ENCODE peak calls at places on chromosomes 5 and 9, in six cellular contexts. T is LoVo; W is OCI-M1; L is T-helper 1 cell; N is stimulated activated CD4-positive, alpha-beta T cell treated with anti-CD3 and anti-CD28 coated beads, Interleukin-1b, Interleukin-23, amount 100 ng/mL, for 24 hours; P is NCI-H1105 treated with DMSO at 0.1 percent for 48 hours. E is an unnamed sample.

GRCh38 chr9:127083133-127083532 is 39.3 kb downstream of the ANGPTL2 start:
- DNase-seq in N (no peak), W (no peak), T (no peak), L (no peak), P (no peak), E (no peak)

GRCh38 chr9:93119953-93120845 is 13.9 kb downstream of the NINJ1 start:
- DNase-seq in T (peak), P (no peak), N (no peak), L (no peak), W (peak), E (no peak)

GRCh38 chr9:76213751-76214150 is 180.5 kb downstream of the RFK start:
- DNase-seq in N (no peak), L (no peak), W (no peak), T (no peak), P (no peak), E (no peak)

GRCh38 chr5:538801-539468 is 14.7 kb upstream of the SLC9A3 start:
- DNase-seq in L (no peak), W (no peak), N (no peak), P (no peak), T (no peak), E (no peak)

GRCh38 chr5:115366223-115366622 is 69.8 kb upstream of the CCDC112 start:
- DNase-seq in L (no peak), P (no peak), W (peak), T (no peak), N (no peak), E (no peak)

GRCh38 chr5:177491429-177491945 is 5.9 kb downstream of the PDLIM7 start:
- DNase-seq in N (no peak), T (no peak), P (no peak), L (no peak), W (peak), E (peak)

GRCh38 chr9:98930792-98931191 is 12.9 kb upstream of the COL15A1 start:
- DNase-seq in N (no peak), L (no peak), P (no peak), T (no peak), W (no peak), E (no peak)

GRCh38 chr5:14240366-14240765 is 97.2 kb downstream of the TRIO start:
- DNase-seq in N (no peak), W (no peak), L (no peak), T (no peak), P (no peak), E (no peak)

GRCh38 chr5:95043648-95044047 is 241.2 kb downstream of the MCTP1 start:
- DNase-seq in P (no peak), L (no peak), N (no peak), T (no peak), W (no peak), E (no peak)

GRCh38 chr9:93427655-93428379 is 23.7 kb upstream of the FAM120A start:
- DNase-seq in W (no peak), T (no peak), N (no peak), L (no peak), P (no peak), E (no peak)

GRCh38 chr5:124675921-124676846 is 70.3 kb downstream of the ZNF608 start:
- DNase-seq in W (no peak), P (no peak), N (no peak), T (no peak), L (no peak), E (no peak)

GRCh38 chr5:11384441-11385250 is 519.6 kb downstream of the CTNND2 start:
- DNase-seq in T (no peak), L (no peak), N (no peak), W (no peak), P (peak), E (no peak)

GRCh38 chr5:14467886-14468285 is 113.7 kb upstream of the OTULINL start:
- DNase-seq in L (no peak), W (no peak), P (no peak), N (no peak), T (no peak), E (no peak)

GRCh38 chr5:4883388-4883787 is 256.7 kb upstream of the ADAMTS16 start:
- DNase-seq in L (no peak), T (no peak), P (peak), N (no peak), W (no peak), E (no peak)

GRCh38 chr5:149113669-149114068 is 27.6 kb upstream of the ABLIM3 start:
- DNase-seq in W (no peak), P (no peak), L (no peak), T (peak), N (no peak), E (no peak)

GRCh38 chr9:97808972-97809371 is 44.1 kb upstream of the FOXE1 start:
- DNase-seq in W (no peak), N (no peak), P (peak), L (no peak), T (no peak), E (no peak)

GRCh38 chr9:130220351-130220750 is 45.2 kb upstream of the HMCN2 start:
- DNase-seq in T (no peak), P (no peak), N (no peak), W (no peak), L (no peak), E (no peak)

GRCh38 chr5:33184367-33184766 is 256.4 kb upstream of the TARS1 start:
- DNase-seq in W (peak), N (no peak), P (no peak), T (no peak), L (no peak), E (no peak)

GRCh38 chr5:138438724-138439536 is at the start of gene REEP2:
- DNase-seq in P (peak), N (peak), T (peak), W (peak), L (peak), E (peak)

GRCh38 chr5:40738502-40738901 is 17.3 kb downstream of the TTC33 start:
- DNase-seq in L (no peak), W (no peak), P (no peak), T (no peak), N (no peak), E (no peak)

GRCh38 chr5:92939428-92939827 is 641.6 kb downstream of the NR2F1-AS1 start:
- DNase-seq in N (no peak), L (no peak), T (no peak), W (peak), P (peak), E (no peak)

GRCh38 chr5:1799110-1799601 is 481 bp downstream of the MRPL36 start:
- DNase-seq in P (no peak), W (peak), N (no peak), L (peak), T (peak), E (peak)

GRCh38 chr5:3197699-3198098 is 397.9 kb upstream of the IRX1 start:
- DNase-seq in T (no peak), L (no peak), P (peak), N (no peak), W (no peak), E (no peak)

GRCh38 chr5:36156124-36156601 is 4.3 kb downstream of the SKP2 start:
- DNase-seq in P (no peak), N (no peak), W (no peak), L (no peak), T (no peak), E (no peak)